ENCODE peak calls at places on chromosomes 7 and 10, in four cellular contexts. F is GM12878, A is HepG2, Y is K562. H is an unnamed sample.

GRCh38 chr10:101653536-101653935 is 41.4 kb downstream of the FBXW4 start:
- DNase-seq in F (no peak), A (no peak), Y (no peak), H (no peak)

GRCh38 chr7:116689787-116690186 is 17.8 kb downstream of the MET start:
- DNase-seq in F (no peak), A (no peak), Y (no peak), H (no peak)

GRCh38 chr7:27083646-27084045 is 12.2 kb downstream of the HOXA1 start:
- DNase-seq in F (peak), A (no peak), Y (no peak), H (no peak)

GRCh38 chr10:45672201-45673073 is at the start of gene ZFAND4:
- DNase-seq in F (peak), A (peak), Y (peak), H (peak)

GRCh38 chr7:44158873-44159631 is 17.9 kb upstream of the MYL7 start:
- DNase-seq in F (no peak), A (no peak), Y (no peak), H (no peak)

GRCh38 chr10:60376953-60377352 is 12.7 kb downstream of the ANK3 start:
- DNase-seq in F (no peak), A (no peak), Y (no peak), H (no peak)

GRCh38 chr10:125633517-125633999 is 49.4 kb downstream of the TEX36 start:
- DNase-seq in F (no peak), A (no peak), Y (no peak), H (no peak)

GRCh38 chr7:18357691-18358090 is 137.9 kb upstream of the HDAC9 start:
- DNase-seq in F (no peak), A (no peak), Y (peak), H (no peak)

GRCh38 chr10:111835562-111835961 is 348.0 kb downstream of the GPAM start:
- DNase-seq in F (no peak), A (no peak), Y (no peak), H (no peak)

GRCh38 chr7:157188091-157188665 is 49.5 kb downstream of the UBE3C start:
- DNase-seq in F (no peak), A (no peak), Y (no peak), H (no peak)

GRCh38 chr10:63368365-63368764 is 97.4 kb downstream of the JMJD1C start:
- DNase-seq in F (no peak), A (no peak), Y (no peak), H (no peak)

GRCh38 chr10:114638874-114639625 is 19.0 kb downstream of the ABLIM1 start:
- DNase-seq in F (peak), A (no peak), Y (no peak), H (no peak)

GRCh38 chr7:123682690-123683089 is 27.0 kb downstream of the LMOD2 start:
- DNase-seq in F (no peak), A (peak), Y (peak), H (no peak)

GRCh38 chr7:158098125-158099030 is 489.2 kb downstream of the PTPRN2 start:
- DNase-seq in F (no peak), A (no peak), Y (no peak), H (no peak)

GRCh38 chr10:32256613-32257437 is 90.1 kb downstream of the EPC1 start:
- DNase-seq in F (peak), A (peak), Y (peak), H (peak)

GRCh38 chr10:124721295-124722052 is 22.7 kb downstream of the FAM53B start:
- DNase-seq in F (no peak), A (no peak), Y (no peak), H (no peak)

GRCh38 chr7:43612599-43613589 is 30.0 kb downstream of the STK17A start:
- DNase-seq in F (no peak), A (no peak), Y (no peak), H (no peak)

GRCh38 chr10:97647556-97647955 is 7.1 kb downstream of the PI4K2A start:
- DNase-seq in F (no peak), A (no peak), Y (no peak), H (no peak)

GRCh38 chr7:142053988-142054387 is 57.5 kb upstream of the MGAM2 start:
- DNase-seq in F (no peak), A (no peak), Y (no peak), H (no peak)
- TF ChIP-seq YY1 in F (no peak), A (no peak), Y (no peak), H (no peak)

DNA sequence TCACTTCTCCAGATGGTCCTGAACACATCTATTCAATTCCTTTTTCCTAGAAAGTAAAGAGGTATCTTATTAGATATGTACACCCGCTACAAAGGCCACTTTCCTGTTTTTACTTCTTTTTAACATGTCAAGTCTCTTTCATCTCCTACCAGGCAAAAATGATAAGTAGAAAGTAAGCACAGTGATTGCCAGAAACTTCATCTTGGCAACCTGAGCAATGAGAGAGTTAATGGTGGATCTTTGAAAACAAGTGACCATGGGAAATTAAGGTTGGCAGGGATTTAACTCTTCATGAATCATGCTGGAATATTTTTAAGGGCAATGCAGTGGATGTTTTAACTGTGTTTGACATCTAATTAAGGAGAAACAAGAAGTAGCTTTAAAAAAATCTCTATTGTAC is 2.7 kb downstream of the SEMA3A start:
- DNase-seq in F (no peak), A (no peak), Y (no peak), H (no peak)
- TF ChIP-seq ZBTB33 in F (no peak), A (no peak), Y (no peak), H (no peak)

GRCh38 chr7:47513741-47514241 is 68.1 kb downstream of the TNS3 start:
- DNase-seq in F (no peak), A (no peak), Y (no peak), H (no peak)
- TF ChIP-seq RFX5 in F (no peak), A (no peak), Y (no peak), H (no peak)

GRCh38 chr10:21032587-21033319 is 135.6 kb upstream of the NEBL start:
- DNase-seq in F (no peak), A (no peak), Y (no peak), H (no peak)

GRCh38 chr10:21030096-21030495 is 133.0 kb upstream of the NEBL start:
- DNase-seq in F (no peak), A (no peak), Y (no peak), H (no peak)

GRCh38 chr10:21034241-21034640 is 137.1 kb upstream of the NEBL start:
- DNase-seq in F (no peak), A (no peak), Y (no peak), H (no peak)

GRCh38 chr10:21036757-21037156 is 139.6 kb upstream of the NEBL start:
- DNase-seq in F (no peak), A (no peak), Y (no peak), H (no peak)

DNA sequence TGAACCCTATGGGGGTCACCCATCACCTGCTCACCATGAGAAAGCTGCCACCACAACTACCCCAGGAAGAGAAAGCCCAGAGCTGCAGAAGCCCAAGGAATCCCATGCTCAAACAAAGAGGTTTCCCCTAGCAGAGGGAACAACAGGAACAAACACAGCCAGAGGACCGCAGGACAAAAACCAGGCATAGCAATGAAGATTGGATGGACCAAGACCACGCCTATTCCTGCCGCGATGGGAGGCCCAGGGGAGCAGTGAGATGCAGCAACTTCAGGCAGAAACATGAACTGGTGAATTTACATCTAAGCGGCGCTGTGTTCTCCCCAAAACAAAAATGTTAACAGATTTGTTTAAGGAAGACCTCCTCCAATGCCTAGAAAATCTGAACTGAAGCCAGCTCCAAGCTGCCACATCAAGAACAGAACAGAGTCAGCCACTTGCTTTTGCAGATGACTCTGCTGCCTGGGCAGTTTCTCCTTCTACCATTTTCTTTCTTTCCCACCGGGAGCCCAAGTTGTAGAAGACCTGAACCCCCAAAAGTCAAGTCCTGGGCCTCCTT is 134.2 kb upstream of the NEBL start:
- DNase-seq in F (no peak), A (no peak), Y (no peak), H (no peak)
- TF ChIP-seq YY1 in F (no peak), A (no peak), Y (no peak), H (no peak)

GRCh38 chr7:151735186-151735853 is 141.6 kb downstream of the PRKAG2 start:
- DNase-seq in F (no peak), A (no peak), Y (no peak), H (no peak)

GRCh38 chr7:151735854-151736402 is 141.0 kb downstream of the PRKAG2 start:
- DNase-seq in F (no peak), A (no peak), Y (no peak), H (no peak)

GRCh38 chr7:151738925-151739324 is 138.0 kb downstream of the PRKAG2 start:
- DNase-seq in F (no peak), A (no peak), Y (no peak), H (no peak)

GRCh38 chr7:151732834-151733585 is 143.9 kb downstream of the PRKAG2 start:
- DNase-seq in F (no peak), A (no peak), Y (no peak), H (no peak)

GRCh38 chr7:151736403-151736909 is 140.5 kb downstream of the PRKAG2 start:
- DNase-seq in F (no peak), A (peak), Y (no peak), H (peak)
- TF ChIP-seq ZBTB33 in F (no peak), A (no peak), Y (no peak), H (peak)

GRCh38 chr7:150417239-150417638 is 33.2 kb upstream of the GIMAP8 start:
- DNase-seq in F (no peak), A (no peak), Y (no peak), H (no peak)

GRCh38 chr7:150417863-150418262 is 32.6 kb upstream of the GIMAP8 start:
- DNase-seq in F (no peak), A (no peak), Y (peak), H (peak)

GRCh38 chr7:150413640-150414081 is 34.5 kb downstream of the ZNF775 start:
- DNase-seq in F (no peak), A (no peak), Y (no peak), H (peak)

GRCh38 chr7:150412518-150413247 is 33.6 kb downstream of the ZNF775 start:
- DNase-seq in F (no peak), A (no peak), Y (no peak), H (peak)

GRCh38 chr7:150415161-150416160 is 35.0 kb upstream of the GIMAP8 start:
- DNase-seq in F (no peak), A (peak), Y (no peak), H (peak)
- TF ChIP-seq RFX5 in F (no peak), A (no peak), Y (no peak), H (no peak)

GRCh38 chr7:37786741-37787569 is 61.4 kb upstream of the NME8 start:
- DNase-seq in F (peak), A (no peak), Y (no peak), H (no peak)
- TF ChIP-seq YY1 in F (peak), A (no peak), Y (no peak), H (no peak)

H was measured in SK-N-SH.